ENCODE peak calls at places on chromosome 22, in four cellular contexts. J, Y, W and S are unnamed samples.

GRCh38 chr22:49906799-49907290 is 11.4 kb downstream of the ALG12 start:
- DNase-seq in J (no peak), Y (no peak), W (no peak), S (no peak)

GRCh38 chr22:40479887-40480538 is 109.6 kb downstream of the SGSM3 start:
- DNase-seq in J (no peak), Y (no peak), W (no peak), S (no peak)

GRCh38 chr22:38802671-38803121 is 8.8 kb upstream of the DNAL4 start:
- DNase-seq in J (peak; percentile 88), Y (peak; percentile 76), W (peak; percentile 85), S (no peak)

GRCh38 chr22:37080838-37081237 is 28.7 kb downstream of the TMPRSS6 start:
- DNase-seq in J (no peak), Y (no peak), W (no peak), S (no peak)

GRCh38 chr22:33853200-33854097 is 66.8 kb downstream of the LARGE1 start:
- DNase-seq in J (peak; percentile 81), Y (peak; percentile 66), W (peak; percentile 80), S (no peak)

GRCh38 chr22:39938509-39938908 is 21.7 kb upstream of the TMA7B start:
- DNase-seq in J (no peak), Y (no peak), W (no peak), S (no peak)

GRCh38 chr22:32378703-32379272 is 21.1 kb downstream of the RFPL3 start:
- DNase-seq in J (no peak), Y (no peak), W (no peak), S (no peak)

GRCh38 chr22:20569059-20570058 is 61.9 kb downstream of the MED15 start:
- DNase-seq in J (peak; percentile 95), Y (peak; percentile 91), W (peak; percentile 88), S (peak; percentile 72)

GRCh38 chr22:31104869-31105268 is 2.5 kb downstream of the SELENOM start:
- DNase-seq in J (peak; percentile 79), Y (no peak), W (peak; percentile 83), S (no peak)

GRCh38 chr22:24975125-24975640 is 22.7 kb downstream of the KIAA1671 start:
- DNase-seq in J (no peak), Y (no peak), W (no peak), S (no peak)

GRCh38 chr22:48141301-48141700 is 1378.9 kb downstream of the TBC1D22A start:
- DNase-seq in J (no peak), Y (no peak), W (no peak), S (no peak)
- H3K9me3 ChIP-seq in J (no peaks in the 10 kb centered on the region), Y (no peaks in the 10 kb centered on the region), W (no peaks in the 10 kb centered on the region), S (no peaks in the 10 kb centered on the region)

GRCh38 chr22:30001459-30001858 is 78.8 kb upstream of the HORMAD2 start:
- DNase-seq in J (no peak), Y (no peak), W (no peak), S (no peak)
- H3K27ac ChIP-seq in J (no peak overlapping the region), Y (no peak overlapping the region), W (no peak overlapping the region), S (no peak overlapping the region)

DNA sequence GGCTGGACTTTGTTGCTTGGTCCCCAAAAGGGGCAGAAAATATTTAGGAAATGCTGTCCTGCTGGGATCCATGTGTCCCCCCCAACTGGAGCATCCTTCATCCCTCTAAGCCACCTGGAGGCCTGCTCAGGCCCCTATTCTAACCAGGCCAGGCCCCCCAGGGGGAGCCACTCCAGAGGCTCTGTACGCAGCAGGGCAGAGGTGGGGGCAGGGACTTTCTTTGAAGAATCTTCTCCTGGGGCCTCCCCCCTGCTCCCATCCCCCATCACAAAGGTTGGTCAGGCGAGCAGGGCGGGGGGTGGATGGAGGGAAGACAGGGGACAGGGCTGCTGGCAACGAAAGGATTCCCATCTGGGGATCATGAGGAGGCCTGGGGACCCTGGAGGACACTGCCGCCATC is 170.8 kb downstream of the MN1 start:
- DNase-seq in J (no peak), Y (no peak), W (no peak), S (no peak)
- H3K9me3 ChIP-seq in J (no peaks in the 10 kb centered on the region), Y (no peaks in the 10 kb centered on the region), W (no peaks in the 10 kb centered on the region), S (no peaks in the 10 kb centered on the region)

GRCh38 chr22:23708270-23708669 is 17.5 kb downstream of the RGL4 start:
- DNase-seq in J (no peak), Y (no peak), W (no peak), S (no peak)
- H3K27ac ChIP-seq in J (no peak overlapping the region), Y (no peak overlapping the region), W (no peak overlapping the region), S (no peak overlapping the region)

GRCh38 chr22:47392054-47392347 is 629.6 kb downstream of the TBC1D22A start:
- DNase-seq in J (no peak), Y (no peak), W (no peak), S (no peak)

GRCh38 chr22:47388778-47389177 is 626.3 kb downstream of the TBC1D22A start:
- DNase-seq in J (no peak), Y (no peak), W (peak; percentile 48), S (no peak)

GRCh38 chr22:47389201-47389600 is 626.8 kb downstream of the TBC1D22A start:
- DNase-seq in J (no peak), Y (no peak), W (peak; percentile 48), S (no peak)

GRCh38 chr22:47391169-47392053 is 629.0 kb downstream of the TBC1D22A start:
- DNase-seq in J (no peak), Y (no peak), W (peak; percentile 57), S (no peak)

GRCh38 chr22:47390026-47390970 is 627.8 kb downstream of the TBC1D22A start:
- DNase-seq in J (no peak), Y (no peak), W (peak; percentile 40), S (no peak)
- H3K9me3 ChIP-seq in J (no peaks in the 10 kb centered on the region), Y (no peaks in the 10 kb centered on the region), W (no peaks in the 10 kb centered on the region), S (no peaks in the 10 kb centered on the region)